ENCODE peak calls at places on chromosomes 7 and 10, in ten cellular contexts. One of them, this sample, is unnamed.

GRCh38 chr10:126160971-126161630 is 227.2 kb downstream of the ADAM12 start:
- DNase-seq in amniotic epithelial cell: no peak
- DNase-seq in upper lobe of right lung: no peak
- DNase-seq in foreskin keratinocyte: no peak
- DNase-seq in stimulated activated CD4-positive, alpha-beta T cell treated with anti-CD3 and anti-CD28 coated beads, Interleukin-4, amount 100 ng/mL, for 1 hour: no peak
- DNase-seq in spleen: no peak
- DNase-seq in PC-9: no peak
- DNase-seq in substantia nigra: no peak
- DNase-seq in stimulated activated naive CD8-positive, alpha-beta T cell treated with anti-CD3 and anti-CD28 coated beads, Interleukin-15, amount 100 ng/mL, for 72 hours: no peak
- DNase-seq in ureter: no peak
- DNase-seq in this sample: peak

GRCh38 chr10:28075424-28075823 is 76.5 kb upstream of the ODAD2 start:
- DNase-seq in spleen: no peak
- DNase-seq in PC-9: no peak
- DNase-seq in substantia nigra: no peak
- DNase-seq in ureter: no peak
- DNase-seq in stimulated activated naive CD8-positive, alpha-beta T cell treated with anti-CD3 and anti-CD28 coated beads, Interleukin-15, amount 100 ng/mL, for 72 hours: no peak
- DNase-seq in amniotic epithelial cell: no peak
- DNase-seq in foreskin keratinocyte: no peak
- DNase-seq in stimulated activated CD4-positive, alpha-beta T cell treated with anti-CD3 and anti-CD28 coated beads, Interleukin-4, amount 100 ng/mL, for 1 hour: no peak
- DNase-seq in upper lobe of right lung: no peak
- DNase-seq in this sample: no peak

GRCh38 chr7:44104880-44105771 is 981 bp downstream of the AEBP1 start:
- DNase-seq in upper lobe of right lung: no peak
- DNase-seq in foreskin keratinocyte: peak
- DNase-seq in PC-9: peak
- DNase-seq in ureter: no peak
- DNase-seq in substantia nigra: peak
- DNase-seq in spleen: peak
- DNase-seq in amniotic epithelial cell: peak
- DNase-seq in stimulated activated naive CD8-positive, alpha-beta T cell treated with anti-CD3 and anti-CD28 coated beads, Interleukin-15, amount 100 ng/mL, for 72 hours: no peak
- DNase-seq in stimulated activated CD4-positive, alpha-beta T cell treated with anti-CD3 and anti-CD28 coated beads, Interleukin-4, amount 100 ng/mL, for 1 hour: no peak
- DNase-seq in this sample: peak

GRCh38 chr7:20064181-20064970 is 152.8 kb downstream of the MACC1 start:
- DNase-seq in foreskin keratinocyte: peak
- DNase-seq in ureter: no peak
- DNase-seq in stimulated activated CD4-positive, alpha-beta T cell treated with anti-CD3 and anti-CD28 coated beads, Interleukin-4, amount 100 ng/mL, for 1 hour: no peak
- DNase-seq in substantia nigra: no peak
- DNase-seq in amniotic epithelial cell: peak
- DNase-seq in upper lobe of right lung: no peak
- DNase-seq in spleen: no peak
- DNase-seq in stimulated activated naive CD8-positive, alpha-beta T cell treated with anti-CD3 and anti-CD28 coated beads, Interleukin-15, amount 100 ng/mL, for 72 hours: no peak
- DNase-seq in PC-9: no peak
- DNase-seq in this sample: peak

GRCh38 chr7:2299131-2299829 is 15.0 kb downstream of the SNX8 start:
- DNase-seq in foreskin keratinocyte: no peak
- DNase-seq in amniotic epithelial cell: peak
- DNase-seq in spleen: no peak
- DNase-seq in upper lobe of right lung: peak
- DNase-seq in ureter: no peak
- DNase-seq in PC-9: no peak
- DNase-seq in substantia nigra: no peak
- DNase-seq in stimulated activated naive CD8-positive, alpha-beta T cell treated with anti-CD3 and anti-CD28 coated beads, Interleukin-15, amount 100 ng/mL, for 72 hours: peak
- DNase-seq in stimulated activated CD4-positive, alpha-beta T cell treated with anti-CD3 and anti-CD28 coated beads, Interleukin-4, amount 100 ng/mL, for 1 hour: no peak
- DNase-seq in this sample: peak

GRCh38 chr7:55189878-55190436 is 171.1 kb downstream of the EGFR start:
- DNase-seq in PC-9: no peak
- DNase-seq in spleen: no peak
- DNase-seq in amniotic epithelial cell: no peak
- DNase-seq in upper lobe of right lung: no peak
- DNase-seq in substantia nigra: no peak
- DNase-seq in stimulated activated naive CD8-positive, alpha-beta T cell treated with anti-CD3 and anti-CD28 coated beads, Interleukin-15, amount 100 ng/mL, for 72 hours: no peak
- DNase-seq in foreskin keratinocyte: no peak
- DNase-seq in stimulated activated CD4-positive, alpha-beta T cell treated with anti-CD3 and anti-CD28 coated beads, Interleukin-4, amount 100 ng/mL, for 1 hour: no peak
- DNase-seq in ureter: no peak
- DNase-seq in this sample: no peak

GRCh38 chr10:118564652-118565051 is 30.8 kb downstream of the PRLHR start:
- DNase-seq in stimulated activated CD4-positive, alpha-beta T cell treated with anti-CD3 and anti-CD28 coated beads, Interleukin-4, amount 100 ng/mL, for 1 hour: no peak
- DNase-seq in stimulated activated naive CD8-positive, alpha-beta T cell treated with anti-CD3 and anti-CD28 coated beads, Interleukin-15, amount 100 ng/mL, for 72 hours: no peak
- DNase-seq in ureter: no peak
- DNase-seq in foreskin keratinocyte: no peak
- DNase-seq in amniotic epithelial cell: peak
- DNase-seq in upper lobe of right lung: no peak
- DNase-seq in spleen: no peak
- DNase-seq in PC-9: no peak
- DNase-seq in substantia nigra: no peak
- DNase-seq in this sample: peak

GRCh38 chr10:21525367-21526183 is at the start of gene SKIDA1:
- DNase-seq in amniotic epithelial cell: peak
- DNase-seq in foreskin keratinocyte: peak
- DNase-seq in substantia nigra: peak
- DNase-seq in ureter: peak
- DNase-seq in spleen: peak
- DNase-seq in stimulated activated CD4-positive, alpha-beta T cell treated with anti-CD3 and anti-CD28 coated beads, Interleukin-4, amount 100 ng/mL, for 1 hour: peak
- DNase-seq in stimulated activated naive CD8-positive, alpha-beta T cell treated with anti-CD3 and anti-CD28 coated beads, Interleukin-15, amount 100 ng/mL, for 72 hours: peak
- DNase-seq in upper lobe of right lung: peak
- DNase-seq in PC-9: peak
- DNase-seq in this sample: peak

GRCh38 chr10:68471586-68472408 is at the start of gene DNA2:
- DNase-seq in substantia nigra: peak
- DNase-seq in spleen: peak
- DNase-seq in amniotic epithelial cell: peak
- DNase-seq in PC-9: peak
- DNase-seq in foreskin keratinocyte: peak
- DNase-seq in ureter: peak
- DNase-seq in stimulated activated naive CD8-positive, alpha-beta T cell treated with anti-CD3 and anti-CD28 coated beads, Interleukin-15, amount 100 ng/mL, for 72 hours: peak
- DNase-seq in upper lobe of right lung: peak
- DNase-seq in stimulated activated CD4-positive, alpha-beta T cell treated with anti-CD3 and anti-CD28 coated beads, Interleukin-4, amount 100 ng/mL, for 1 hour: peak
- DNase-seq in this sample: peak

GRCh38 chr10:113746188-113746950 is 5.1 kb upstream of the PLEKHS1 start:
- DNase-seq in PC-9: peak
- DNase-seq in substantia nigra: no peak
- DNase-seq in foreskin keratinocyte: no peak
- DNase-seq in ureter: peak
- DNase-seq in upper lobe of right lung: no peak
- DNase-seq in amniotic epithelial cell: peak
- DNase-seq in spleen: no peak
- DNase-seq in stimulated activated CD4-positive, alpha-beta T cell treated with anti-CD3 and anti-CD28 coated beads, Interleukin-4, amount 100 ng/mL, for 1 hour: no peak
- DNase-seq in stimulated activated naive CD8-positive, alpha-beta T cell treated with anti-CD3 and anti-CD28 coated beads, Interleukin-15, amount 100 ng/mL, for 72 hours: no peak
- DNase-seq in this sample: no peak

GRCh38 chr7:28160551-28160991 is 20.0 kb downstream of the JAZF1 start:
- DNase-seq in PC-9: no peak
- DNase-seq in spleen: no peak
- DNase-seq in substantia nigra: no peak
- DNase-seq in stimulated activated naive CD8-positive, alpha-beta T cell treated with anti-CD3 and anti-CD28 coated beads, Interleukin-15, amount 100 ng/mL, for 72 hours: no peak
- DNase-seq in stimulated activated CD4-positive, alpha-beta T cell treated with anti-CD3 and anti-CD28 coated beads, Interleukin-4, amount 100 ng/mL, for 1 hour: no peak
- DNase-seq in upper lobe of right lung: no peak
- DNase-seq in foreskin keratinocyte: no peak
- DNase-seq in amniotic epithelial cell: peak
- DNase-seq in ureter: no peak
- DNase-seq in this sample: no peak

GRCh38 chr10:6649903-6650302 is 69.8 kb upstream of the PRKCQ start:
- DNase-seq in stimulated activated CD4-positive, alpha-beta T cell treated with anti-CD3 and anti-CD28 coated beads, Interleukin-4, amount 100 ng/mL, for 1 hour: no peak
- DNase-seq in substantia nigra: no peak
- DNase-seq in PC-9: no peak
- DNase-seq in ureter: no peak
- DNase-seq in spleen: no peak
- DNase-seq in upper lobe of right lung: no peak
- DNase-seq in amniotic epithelial cell: no peak
- DNase-seq in stimulated activated naive CD8-positive, alpha-beta T cell treated with anti-CD3 and anti-CD28 coated beads, Interleukin-15, amount 100 ng/mL, for 72 hours: no peak
- DNase-seq in foreskin keratinocyte: no peak
- DNase-seq in this sample: no peak

GRCh38 chr7:138654616-138655015 is 46.5 kb downstream of the SVOPL start:
- DNase-seq in stimulated activated CD4-positive, alpha-beta T cell treated with anti-CD3 and anti-CD28 coated beads, Interleukin-4, amount 100 ng/mL, for 1 hour: no peak
- DNase-seq in PC-9: no peak
- DNase-seq in ureter: no peak
- DNase-seq in upper lobe of right lung: no peak
- DNase-seq in stimulated activated naive CD8-positive, alpha-beta T cell treated with anti-CD3 and anti-CD28 coated beads, Interleukin-15, amount 100 ng/mL, for 72 hours: no peak
- DNase-seq in spleen: no peak
- DNase-seq in substantia nigra: no peak
- DNase-seq in amniotic epithelial cell: no peak
- DNase-seq in foreskin keratinocyte: no peak
- DNase-seq in this sample: no peak

This sample was measured in fibroblast of mammary gland.